ENCODE peak calls at places on chromosomes 16 and 17, in six cellular contexts. H is endodermal cell, Q is lower leg skin, W is PC-9, O is IMR-90, Z is tibial artery. E is an unnamed sample.

GRCh38 chr16:30567991-30568638 is 3.4 kb downstream of the ZNF688 start:
- DNase-seq in Z (no peak), O (peak), Q (no peak), W (no peak), H (no peak), E (peak)

GRCh38 chr17:15502315-15503112 is 35.1 kb upstream of the CDRT4 start:
- DNase-seq in W (peak), H (peak), Q (peak), Z (peak), O (peak), E (peak)

GRCh38 chr17:2688351-2689342 is 22.9 kb downstream of the CLUH start:
- DNase-seq in W (no peak), Q (no peak), H (peak), O (no peak), Z (no peak), E (peak)

GRCh38 chr17:75124041-75124818 is 7.3 kb downstream of the NT5C start:
- DNase-seq in Q (peak), Z (peak), H (no peak), O (peak), W (peak), E (peak)

GRCh38 chr16:30142672-30143346 is 19.8 kb upstream of the MAPK3 start:
- DNase-seq in Q (no peak), O (no peak), Z (no peak), W (peak), H (peak), E (no peak)

GRCh38 chr16:63752347-63752746 is 1369.5 kb downstream of the CDH11 start:
- DNase-seq in H (no peak), Z (no peak), O (no peak), W (no peak), Q (no peak), E (no peak)

GRCh38 chr17:32504166-32504990 is 17.6 kb downstream of the CDK5R1 start:
- DNase-seq in H (no peak), Z (no peak), O (no peak), W (peak), Q (no peak), E (no peak)

GRCh38 chr16:56348168-56349085 is 76.9 kb downstream of the AMFR start:
- DNase-seq in H (no peak), Z (no peak), O (peak), Q (no peak), W (no peak), E (no peak)

GRCh38 chr17:31583795-31584340 is 192.4 kb downstream of the RAB11FIP4 start:
- DNase-seq in Z (no peak), O (no peak), W (no peak), Q (no peak), H (no peak), E (no peak)

GRCh38 chr16:14628806-14629611 is 1.1 kb downstream of the PARN start:
- DNase-seq in Q (no peak), O (no peak), W (no peak), Z (no peak), H (no peak), E (peak)

GRCh38 chr17:63039342-63039741 is 73.3 kb downstream of the TANC2 start:
- DNase-seq in Z (no peak), O (peak), W (no peak), Q (no peak), H (no peak), E (no peak)

GRCh38 chr17:9478889-9479288 is 96.7 kb downstream of the STX8 start:
- DNase-seq in Z (no peak), W (no peak), Q (no peak), O (no peak), H (no peak), E (no peak)

GRCh38 chr16:67862623-67863583 is 9.9 kb upstream of the EDC4 start:
- DNase-seq in H (no peak), O (peak), Q (peak), W (no peak), Z (peak), E (peak)

GRCh38 chr17:74442670-74443515 is 11.0 kb downstream of the GPRC5C start:
- DNase-seq in Z (peak), O (no peak), Q (peak), H (peak), W (peak), E (peak)

GRCh38 chr16:71885261-71885650 is 1.3 kb upstream of the ZNF821 start:
- DNase-seq in Z (no peak), O (no peak), H (peak), W (no peak), Q (no peak), E (no peak)

GRCh38 chr16:66081967-66082366 is 284.5 kb upstream of the CDH5 start:
- DNase-seq in W (no peak), Q (no peak), O (peak), H (peak), Z (no peak), E (peak)

GRCh38 chr16:67926181-67926742 is 5.4 kb downstream of the CTRL start:
- DNase-seq in O (peak), W (no peak), Z (peak), Q (no peak), H (peak), E (peak)

GRCh38 chr16:63568184-63568583 is 1531.9 kb upstream of the CDH8 start:
- DNase-seq in O (no peak), H (no peak), Q (no peak), Z (no peak), W (no peak), E (no peak)

GRCh38 chr16:78742501-78743283 is 643.2 kb downstream of the WWOX start:
- DNase-seq in Q (peak), H (no peak), Z (peak), O (peak), W (peak), E (no peak)

GRCh38 chr17:77400445-77400870 is 259.7 kb downstream of the SEC14L1 start:
- DNase-seq in Q (no peak), H (peak), Z (peak), O (no peak), W (no peak), E (peak)
- TF ChIP-seq CTCF in Q (no peak), H (peak), Z (peak), O (peak), W (no peak), E (peak)

GRCh38 chr16:69273009-69273408 is 38.1 kb upstream of the VPS4A start:
- DNase-seq in W (no peak), O (peak), H (no peak), Q (no peak), Z (no peak), E (peak)

GRCh38 chr16:69274699-69275235 is 36.4 kb upstream of the VPS4A start:
- DNase-seq in Z (no peak), W (no peak), O (no peak), Q (no peak), H (no peak), E (no peak)

GRCh38 chr16:69270831-69271230 is 40.3 kb upstream of the VPS4A start:
- DNase-seq in W (no peak), Z (no peak), Q (no peak), H (no peak), O (peak), E (no peak)

GRCh38 chr16:69276143-69277115 is 34.7 kb upstream of the VPS4A start:
- DNase-seq in W (no peak), H (no peak), Z (peak), Q (peak), O (peak), E (peak)
- H3K4me3 ChIP-seq in W (no peak), H (no peak), Z (no peak), Q (no peak), O (no peak), E (no peak)

DNA sequence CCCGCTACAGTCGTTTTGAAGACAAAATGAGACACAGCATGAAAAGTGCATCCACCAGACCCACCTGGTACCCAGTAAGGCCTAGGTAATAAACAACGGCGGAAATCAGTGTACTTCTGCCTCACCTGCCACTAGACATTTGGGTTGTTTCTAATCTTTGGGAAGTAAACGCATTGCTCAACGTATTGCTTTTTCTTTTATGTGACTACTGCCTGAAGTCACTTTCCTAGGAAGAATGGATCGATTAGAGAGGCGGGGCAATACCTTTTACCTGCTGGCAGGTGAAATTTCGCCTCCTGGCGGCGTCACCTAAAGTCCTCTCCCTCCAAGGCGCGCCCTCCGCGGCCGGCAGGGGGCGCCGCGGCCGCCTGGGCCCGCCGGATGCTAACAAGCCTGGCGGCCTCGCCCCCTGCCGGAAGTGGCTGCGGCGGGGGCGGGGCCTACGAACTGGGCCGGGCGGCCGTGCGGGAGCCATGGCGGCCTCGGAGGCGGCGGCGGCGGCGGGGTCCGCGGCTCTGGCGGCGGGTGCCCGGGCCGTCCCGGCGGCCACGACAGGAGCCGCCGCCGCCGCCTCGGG is at the start of gene ATMIN:
- DNase-seq in W (peak), H (peak), Q (peak), O (peak), Z (peak), E (peak)
- TF ChIP-seq CTCF in W (peak), H (peak), Q (peak), O (peak), Z (peak), E (peak)

DNA sequence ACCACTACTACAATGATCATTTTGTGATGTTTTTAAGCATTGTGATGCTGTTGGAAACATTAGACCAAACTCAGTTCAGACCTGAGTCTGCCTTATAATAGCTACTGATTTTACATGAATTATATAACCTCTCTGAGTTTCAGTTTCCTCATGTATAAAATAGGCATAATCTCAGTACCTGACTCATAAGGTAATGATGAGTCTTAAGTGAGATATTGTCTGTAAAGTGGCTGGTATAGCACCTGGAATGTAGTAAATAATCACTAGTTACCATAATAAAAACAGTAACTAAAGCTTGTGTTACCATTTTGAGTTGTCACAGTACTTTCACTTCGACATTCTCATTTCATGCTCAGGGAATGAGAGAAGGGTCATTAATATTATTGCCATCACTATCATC is 381.5 kb upstream of the SALL1 start:
- DNase-seq in H (no peak), W (no peak), Q (no peak), O (no peak), Z (no peak), E (no peak)
- H3K4me3 ChIP-seq in H (no peak), W (no peak), Q (no peak), O (no peak), Z (no peak), E (no peak)

GRCh38 chr17:17919169-17920107 is 52.8 kb downstream of the TOM1L2 start:
- DNase-seq in W (peak), Z (peak), H (peak), O (peak), Q (peak), E (peak)
- TF ChIP-seq CTCF in W (peak), Z (peak), H (peak), O (peak), Q (peak), E (peak)

GRCh38 chr16:75532142-75532765 is 3.7 kb downstream of the CHST5 start:
- DNase-seq in Z (no peak), O (no peak), Q (no peak), H (peak), W (no peak), E (no peak)

GRCh38 chr16:75535211-75535843 is 581 bp downstream of the CHST5 start:
- DNase-seq in W (no peak), O (no peak), H (peak), Q (no peak), Z (peak), E (no peak)

GRCh38 chr16:75535901-75536300 is at the start of gene CHST5:
- DNase-seq in Q (no peak), O (no peak), H (no peak), Z (peak), W (no peak), E (no peak)

GRCh38 chr16:75532791-75533190 is 3.1 kb downstream of the CHST5 start:
- DNase-seq in O (no peak), W (no peak), Q (no peak), Z (peak), H (no peak), E (no peak)

GRCh38 chr16:75534560-75535205 is 1.2 kb downstream of the CHST5 start:
- DNase-seq in Q (no peak), O (no peak), H (no peak), Z (peak), W (no peak), E (no peak)
- H3K4me3 ChIP-seq in Q (no peak), O (no peak), H (no peak), Z (no peak), W (no peak), E (no peak)

DNA sequence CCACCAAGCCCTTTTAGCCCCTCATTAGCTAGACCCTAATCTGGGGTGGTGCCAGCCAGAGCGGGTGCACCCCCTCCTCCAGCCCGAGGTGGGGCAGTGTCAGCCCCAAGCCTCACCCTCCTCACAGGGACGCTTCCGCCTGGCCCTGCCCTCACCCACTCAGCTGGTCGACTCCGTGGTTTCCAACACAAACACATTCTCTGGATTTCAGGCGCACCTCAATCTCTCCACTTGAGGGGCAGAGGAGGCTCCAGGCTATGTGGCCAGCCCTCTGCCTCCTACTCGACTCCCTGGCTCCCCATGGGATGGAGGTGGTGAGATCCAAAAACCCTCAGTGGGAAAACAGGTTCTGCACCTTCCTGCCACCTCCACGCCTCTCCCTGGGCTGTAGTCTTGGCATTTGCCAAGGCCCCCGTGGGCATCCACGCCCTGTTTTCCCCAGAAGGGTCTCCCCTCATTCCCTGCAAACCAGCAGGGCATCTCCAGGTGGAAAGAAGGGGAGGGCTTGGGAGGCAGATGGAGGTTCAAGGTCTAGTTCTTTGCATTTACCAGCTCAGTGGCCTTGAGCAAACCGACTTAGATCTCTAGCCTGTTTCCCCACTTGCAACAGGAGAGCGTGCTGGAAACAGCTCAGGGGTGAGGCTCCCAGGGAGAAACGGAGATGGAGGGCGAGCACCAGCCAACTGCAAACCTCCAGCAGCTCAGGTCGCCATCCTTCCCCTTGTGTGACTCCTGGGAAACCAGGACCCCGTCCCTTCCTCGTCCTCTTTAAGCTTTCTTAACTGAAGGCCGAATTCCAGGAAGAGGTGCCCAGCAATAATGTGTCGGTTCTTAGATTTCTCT is 1.7 kb downstream of the EMP2 start:
- DNase-seq in O (no peak), W (peak), Q (no peak), Z (no peak), H (no peak), E (no peak)
- TF ChIP-seq CTCF in O (no peak), W (no peak), Q (no peak), Z (no peak), H (no peak), E (no peak)

DNA sequence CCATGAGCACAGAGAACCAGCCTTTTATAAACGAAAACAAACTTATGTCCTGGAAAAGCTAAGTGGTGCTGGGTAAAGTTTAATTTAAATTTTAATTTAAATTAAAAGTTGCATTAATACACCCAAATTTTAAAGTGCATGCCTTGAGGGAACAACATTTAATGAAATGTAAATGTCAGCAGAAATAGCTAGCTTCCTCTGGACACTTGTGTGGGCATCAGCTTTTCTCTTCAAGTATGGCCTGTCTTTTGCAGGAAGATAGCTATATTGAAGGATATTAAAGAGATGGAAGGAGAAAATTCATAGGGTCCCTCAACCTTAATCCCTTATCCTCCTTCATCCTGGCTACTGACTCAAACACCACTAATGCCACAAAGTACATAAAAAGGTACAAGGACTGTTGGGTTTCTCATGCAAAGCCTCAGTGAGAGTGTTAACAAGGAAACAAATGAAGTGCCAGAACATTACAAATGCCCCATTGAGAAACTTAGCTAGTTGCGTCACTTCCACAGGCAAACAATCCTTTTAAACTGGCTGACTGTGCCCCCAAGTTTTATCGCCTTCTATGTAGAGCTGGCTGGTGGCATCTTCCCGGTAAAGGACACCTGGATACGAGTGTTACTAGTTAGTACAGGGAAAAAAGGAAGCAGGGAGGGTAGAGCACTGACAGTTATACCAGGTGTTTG is 14.1 kb downstream of the PHF12 start:
- DNase-seq in H (peak), O (peak), W (no peak), Q (no peak), Z (no peak), E (peak)
- H3K4me3 ChIP-seq in H (no peak), O (no peak), W (no peak), Q (no peak), Z (no peak), E (no peak)

GRCh38 chr16:81723098-81723723 is 55.9 kb upstream of the PLCG2 start:
- DNase-seq in Z (no peak), W (peak), O (peak), H (no peak), Q (peak), E (peak)
- TF ChIP-seq CTCF in Z (peak), W (peak), O (peak), H (peak), Q (peak), E (peak)

GRCh38 chr17:17385502-17385901 is 82.3 kb downstream of the NT5M start:
- DNase-seq in Z (no peak), Q (no peak), W (no peak), O (no peak), H (peak), E (no peak)
- H3K4me3 ChIP-seq in Z (no peak), Q (no peak), W (no peak), O (no peak), H (no peak), E (no peak)

E was measured in choroid plexus epithelial cell.